ENCODE peak calls at places on chromosomes 3 and 15, in five cellular contexts. B is A549, L is GM12878, Q is IMR-90, G is K562. J is an unnamed sample.

GRCh38 chr3:40068647-40069046 is 240.9 kb upstream of the EIF1B start:
- DNase-seq in G (no peak), L (no peak), B (no peak), Q (no peak), J (no peak)

GRCh38 chr15:69979269-69979668 is 118.4 kb downstream of the TLE3 start:
- DNase-seq in G (peak; percentile 9), B (peak; percentile 62), L (no peak), Q (peak; percentile 18), J (no peak)

GRCh38 chr3:39166932-39167532 is 13.6 kb upstream of the CSRNP1 start:
- DNase-seq in L (no peak), Q (peak; percentile 93), G (no peak), B (peak; percentile 78), J (no peak)

GRCh38 chr3:53730565-53730964 is 115.7 kb downstream of the CHDH start:
- DNase-seq in Q (no peak), L (no peak), G (no peak), B (no peak), J (peak; percentile 66)

GRCh38 chr3:13479332-13479581 is 849 bp upstream of the HDAC11 start:
- DNase-seq in B (no peak), L (no peak), G (no peak), Q (no peak), J (peak; percentile 59)

GRCh38 chr3:14369675-14370669 is 32.4 kb upstream of the SLC6A6 start:
- DNase-seq in L (no peak), G (peak; percentile 61), Q (no peak), B (peak; percentile 47), J (no peak)

GRCh38 chr15:86229966-86230365 is 150.3 kb downstream of the AGBL1 start:
- DNase-seq in L (no peak), B (no peak), Q (no peak), G (no peak), J (no peak)

GRCh38 chr15:23467110-23467600 is 20.1 kb upstream of the GOLGA6L2 start:
- DNase-seq in L (no peak), Q (peak; percentile 11), B (peak; percentile 65), G (peak; percentile 29), J (peak; percentile 28)

GRCh38 chr15:70795311-70795665 is 31.9 kb upstream of the UACA start:
- DNase-seq in L (no peak), Q (peak; percentile 98), B (peak; percentile 85), G (no peak), J (no peak)

GRCh38 chr15:84980196-84981053 is 1.2 kb upstream of the PDE8A start:
- DNase-seq in Q (peak; percentile 74), L (peak; percentile 45), G (peak; percentile 88), B (peak; percentile 93), J (peak; percentile 88)

GRCh38 chr3:4533489-4534443 is 40.6 kb downstream of the ITPR1 start:
- DNase-seq in Q (no peak), G (peak; percentile 90), L (no peak), B (no peak), J (no peak)

GRCh38 chr3:8986741-8987672 is 23.7 kb upstream of the RAD18 start:
- DNase-seq in B (no peak), G (no peak), L (no peak), Q (peak; percentile 41), J (no peak)

GRCh38 chr15:31471731-31472430 is 145.2 kb downstream of the KLF13 start:
- DNase-seq in L (no peak), G (no peak), B (no peak), Q (peak; percentile 96), J (no peak)

GRCh38 chr3:142866841-142867631 is 21.8 kb downstream of the PCOLCE2 start:
- DNase-seq in Q (no peak), G (peak; percentile 76), L (no peak), B (peak; percentile 51), J (no peak)

GRCh38 chr15:43404130-43404529 is 33.2 kb downstream of the TUBGCP4 start:
- DNase-seq in Q (no peak), B (no peak), L (no peak), G (no peak), J (no peak)

GRCh38 chr3:171306631-171307030 is 153.6 kb downstream of the TNIK start:
- DNase-seq in Q (peak; percentile 99), G (no peak), B (peak; percentile 10), L (no peak), J (no peak)

GRCh38 chr15:68348064-68348463 is 70.5 kb downstream of the FEM1B start:
- DNase-seq in Q (peak; percentile 27), G (peak; percentile 50), L (no peak), B (no peak), J (no peak)

GRCh38 chr15:68199340-68199739 is 5.8 kb downstream of the CALML4 start:
- DNase-seq in B (no peak), Q (no peak), G (no peak), L (no peak), J (peak; percentile 25)

GRCh38 chr3:32340039-32340438 is 51.6 kb upstream of the CMTM7 start:
- DNase-seq in Q (peak; percentile 35), G (peak; percentile 51), L (no peak), B (peak; percentile 61), J (peak; percentile 65)

GRCh38 chr3:1969269-1969668 is 129.4 kb upstream of the CNTN4 start:
- DNase-seq in L (no peak), Q (no peak), B (no peak), G (no peak), J (no peak)

GRCh38 chr3:39149498-39150169 is 3.8 kb downstream of the CSRNP1 start:
- DNase-seq in Q (no peak), B (no peak), G (peak; percentile 44), L (no peak), J (no peak)

GRCh38 chr3:56923546-56924224 is 121.9 kb upstream of the ARHGEF3 start:
- DNase-seq in G (peak; percentile 2), B (peak; percentile 52), L (no peak), Q (peak; percentile 35), J (no peak)

GRCh38 chr3:128547368-128547987 is 54.5 kb upstream of the GATA2 start:
- DNase-seq in B (no peak), G (peak; percentile 92), L (no peak), Q (peak; percentile 67), J (no peak)

GRCh38 chr3:50502584-50503423 is 630 bp downstream of the CACNA2D2 start:
- DNase-seq in B (no peak), G (no peak), Q (no peak), L (no peak), J (peak; percentile 82)

GRCh38 chr3:69200384-69201068 is 78.1 kb upstream of the LMOD3 start:
- DNase-seq in Q (peak; percentile 19), B (peak; percentile 82), G (peak; percentile 47), L (no peak), J (no peak)

GRCh38 chr3:172515130-172515918 is 7.9 kb downstream of the TNFSF10 start:
- DNase-seq in B (no peak), Q (peak; percentile 51), L (no peak), G (no peak), J (no peak)

GRCh38 chr3:76726034-76726433 is 313.9 kb upstream of the ROBO2 start:
- DNase-seq in G (no peak), B (no peak), Q (no peak), L (no peak), J (no peak)

GRCh38 chr3:56796202-56796601 is 5.5 kb downstream of the ARHGEF3 start:
- DNase-seq in G (peak; percentile 3), Q (peak; percentile 61), L (no peak), B (no peak), J (no peak)

GRCh38 chr15:81385110-81386076 is 11.4 kb upstream of the TMC3 start:
- DNase-seq in L (no peak), Q (no peak), B (no peak), G (no peak), J (no peak)

DNA sequence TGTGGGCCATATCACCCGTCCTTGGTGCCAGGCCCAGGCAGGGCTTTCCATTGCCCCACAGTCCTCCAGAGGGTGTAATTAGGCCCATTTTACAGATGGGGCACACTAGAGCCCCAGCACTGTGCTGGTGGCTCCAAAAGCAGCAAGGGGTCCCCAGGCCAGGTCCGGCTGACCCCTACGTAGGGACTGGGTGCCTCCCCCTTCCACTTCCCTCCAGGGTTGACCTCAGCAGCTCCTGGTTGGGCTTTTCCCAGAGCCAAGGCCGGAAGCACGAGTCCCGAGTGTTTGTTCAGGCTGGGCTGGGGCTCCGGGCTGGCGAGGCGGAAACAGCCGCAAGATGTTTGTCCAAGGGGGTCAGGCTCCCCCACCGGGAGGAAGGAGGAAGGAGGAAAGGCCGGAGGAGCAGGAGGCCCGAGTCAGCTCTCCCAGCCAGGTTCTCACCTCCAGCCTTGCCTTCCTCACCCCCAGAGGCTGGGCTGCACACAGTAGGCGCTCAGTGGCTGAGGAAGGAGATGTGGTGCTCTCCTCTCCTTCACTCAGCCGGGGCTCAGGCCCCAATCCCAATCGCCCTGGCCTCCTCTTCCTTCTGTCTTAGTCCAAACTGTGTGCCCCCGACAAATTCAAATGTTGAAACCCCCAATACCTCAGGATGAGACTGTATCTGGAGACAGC is 17.1 kb upstream of the PLXND1 start:
- DNase-seq in B (peak; percentile 36), L (no peak), G (no peak), Q (no peak), J (peak; percentile 27)
- TF ChIP-seq RCOR1 in B (no peak), L (no peak), G (no peak), Q (no peak), J (no peak)

GRCh38 chr3:126999383-126999782 is 16.5 kb downstream of the PLXNA1 start:
- DNase-seq in B (no peak), G (no peak), Q (no peak), L (no peak), J (no peak)

GRCh38 chr3:127000128-127000527 is 17.2 kb downstream of the PLXNA1 start:
- DNase-seq in B (no peak), G (no peak), Q (no peak), L (no peak), J (no peak)

GRCh38 chr3:126998320-126998719 is 15.4 kb downstream of the PLXNA1 start:
- DNase-seq in L (no peak), B (no peak), G (no peak), Q (no peak), J (no peak)

GRCh38 chr3:126997455-126998038 is 14.6 kb downstream of the PLXNA1 start:
- DNase-seq in Q (no peak), L (no peak), G (no peak), B (no peak), J (no peak)

DNA sequence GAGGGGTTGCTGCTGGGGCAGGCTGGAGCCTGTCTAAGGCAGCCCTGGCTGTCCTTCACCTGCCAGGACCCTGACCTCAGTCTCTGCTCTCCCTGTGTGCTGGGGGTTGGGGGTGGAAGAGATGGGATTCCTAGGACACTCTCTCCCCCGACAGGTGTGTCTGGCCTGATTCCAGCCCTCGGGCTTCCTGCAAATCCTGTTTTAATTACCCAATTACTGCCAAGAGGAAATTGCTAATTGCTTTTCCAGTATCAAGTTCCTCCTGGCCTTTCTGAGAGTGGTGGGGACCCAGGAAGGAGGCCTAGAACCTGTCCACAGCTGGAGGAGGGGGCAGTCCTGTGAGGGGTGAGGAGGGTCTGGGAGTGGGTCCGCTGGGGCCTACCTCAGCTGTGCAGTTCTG is 15.8 kb downstream of the PLXNA1 start:
- DNase-seq in Q (no peak), B (no peak), L (no peak), G (no peak), J (no peak)
- H3K4me2 ChIP-seq in Q (no peak overlapping the region), B (no peak overlapping the region), L (no peak overlapping the region), G (no peak overlapping the region), J (no peak overlapping the region)

GRCh38 chr3:23746473-23746872 is 59.3 kb upstream of the UBE2E1 start:
- DNase-seq in G (no peak), Q (no peak), L (no peak), B (no peak), J (no peak)
- TF ChIP-seq RCOR1 in G (no peak), Q (no peak), L (no peak), B (no peak), J (no peak)

DNA sequence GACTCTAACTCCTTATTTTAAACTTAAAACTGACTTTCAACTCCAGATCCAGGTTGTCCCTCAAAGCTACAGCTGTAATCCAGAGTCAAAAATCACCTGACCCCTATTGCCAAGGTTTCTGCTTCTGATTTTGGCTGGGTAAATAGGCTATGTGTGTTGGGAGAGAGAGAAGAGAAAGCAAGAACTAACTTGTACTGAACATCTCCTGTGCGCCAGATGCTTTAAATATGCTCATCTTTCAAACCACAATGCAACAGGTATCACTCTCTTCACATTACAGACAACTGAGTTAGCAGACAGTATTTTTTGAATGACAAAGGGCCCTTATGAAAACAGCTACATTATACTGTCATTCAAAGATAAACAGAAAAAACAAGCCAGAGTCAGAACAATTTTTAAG is 7.0 kb downstream of the WWTR1 start:
- DNase-seq in Q (no peak), G (no peak), B (no peak), L (no peak), J (no peak)
- H3K4me2 ChIP-seq in Q (no peak overlapping the region), G (no peak overlapping the region), B (peak overlapping the region; percentile 5), L (peak overlapping the region; percentile 81), J (peak overlapping the region; percentile 4)